ENCODE peak calls at places on chromosomes 7 and 10, in four cellular contexts. V is spleen, S is heart right ventricle, X is PC-3. Y is an unnamed sample. For H3K36me3, the result is how much of the 10 kb centered on the place peaks cover.

GRCh38 chr10:22435650-22436049 is 90.4 kb downstream of the SPAG6 start:
- DNase-seq in V (peak), X (peak), S (no peak), Y (no peak)

GRCh38 chr7:81297317-81297716 is 378.5 kb upstream of the SEMA3C start:
- DNase-seq in X (no peak), S (no peak), V (no peak), Y (no peak)

GRCh38 chr7:90701771-90702170 is 105.7 kb downstream of the CDK14 start:
- DNase-seq in X (no peak), V (no peak), S (no peak), Y (no peak)

GRCh38 chr10:110356628-110357245 is 52.0 kb upstream of the SMNDC1 start:
- DNase-seq in X (peak), V (peak), S (no peak), Y (peak)

GRCh38 chr10:44071479-44071878 is 313.4 kb downstream of the CXCL12 start:
- DNase-seq in X (no peak), S (no peak), V (no peak), Y (no peak)

GRCh38 chr7:103947026-103947655 is 42.3 kb downstream of the RELN start:
- DNase-seq in V (no peak), X (no peak), S (no peak), Y (no peak)

GRCh38 chr10:74244097-74244685 is 93.2 kb downstream of the ADK start:
- DNase-seq in V (no peak), S (no peak), X (peak), Y (no peak)

GRCh38 chr10:123044391-123044790 is 35.6 kb downstream of the ACADSB start:
- DNase-seq in S (no peak), X (peak), V (no peak), Y (no peak)

GRCh38 chr10:69278446-69278963 is at the start of gene HK1:
- DNase-seq in V (no peak), S (no peak), X (no peak), Y (no peak)

GRCh38 chr10:10942441-10942840 is 75.2 kb upstream of the CELF2 start:
- DNase-seq in X (no peak), S (no peak), V (no peak), Y (no peak)
- TF ChIP-seq CTCF in X (no peak), S (no peak), V (no peak), Y (no peak)

GRCh38 chr7:122136639-122137253 is 7.3 kb downstream of the AASS start:
- DNase-seq in S (no peak), V (no peak), X (no peak), Y (no peak)

GRCh38 chr7:122137291-122138077 is 6.6 kb downstream of the AASS start:
- DNase-seq in S (no peak), X (no peak), V (no peak), Y (no peak)

GRCh38 chr7:122143376-122143750 is 686 bp downstream of the AASS start:
- DNase-seq in V (peak), X (no peak), S (peak), Y (peak)

GRCh38 chr7:122143751-122144711 is at the start of gene AASS:
- DNase-seq in X (peak), S (peak), V (peak), Y (peak)

DNA sequence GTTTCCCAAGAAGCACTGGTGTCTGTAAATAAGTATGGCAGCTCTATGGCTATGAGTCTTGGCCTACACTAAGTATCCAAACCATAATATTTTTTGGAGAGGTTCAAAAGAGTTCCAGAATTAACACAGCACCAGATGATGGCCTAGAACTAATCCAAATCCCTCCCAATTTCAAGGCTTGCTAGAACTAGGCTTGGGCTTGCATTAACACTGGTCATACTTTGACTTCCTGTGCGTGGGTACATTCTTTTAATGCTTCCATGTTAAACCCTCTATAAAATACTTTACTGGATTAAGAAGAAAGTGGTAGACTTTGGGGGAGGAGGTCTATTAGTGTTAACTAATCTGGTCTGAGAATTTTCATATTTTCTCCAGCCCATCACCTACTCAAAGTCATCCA is 3.1 kb downstream of the AASS start:
- DNase-seq in V (no peak), X (no peak), S (no peak), Y (no peak)
- H3K4me3 ChIP-seq in V (no peak), X (no peak), S (no peak), Y (no peak)

GRCh38 chr10:11931038-11931437 is 107.9 kb downstream of the PROSER2 start:
- DNase-seq in V (no peak), S (no peak), X (no peak), Y (no peak)
- H3K36me3 ChIP-seq in V (half or more), S (half or more), X (under half), Y (under half)

GRCh38 chr10:7281429-7281828 is 129.4 kb downstream of the SFMBT2 start:
- DNase-seq in S (no peak), X (no peak), V (no peak), Y (no peak)
- TF ChIP-seq CTCF in S (no peak), X (no peak), V (no peak), Y (no peak)

GRCh38 chr7:98203964-98204605 is 7.2 kb upstream of the BHLHA15 start:
- DNase-seq in V (no peak), S (no peak), X (no peak), Y (no peak)

GRCh38 chr7:98205162-98205845 is 5.9 kb upstream of the BHLHA15 start:
- DNase-seq in V (peak), X (no peak), S (no peak), Y (no peak)

GRCh38 chr7:98204670-98205069 is 6.6 kb upstream of the BHLHA15 start:
- DNase-seq in X (no peak), S (no peak), V (peak), Y (no peak)

GRCh38 chr7:98202367-98203195 is 8.7 kb upstream of the BHLHA15 start:
- DNase-seq in V (peak), S (no peak), X (no peak), Y (peak)

GRCh38 chr7:98203261-98203963 is 7.8 kb upstream of the BHLHA15 start:
- DNase-seq in S (no peak), V (peak), X (no peak), Y (peak)
- H3K4me3 ChIP-seq in S (no peak), V (no peak), X (no peak), Y (peak)

GRCh38 chr7:128307066-128307465 is 36.6 kb downstream of the RBM28 start:
- DNase-seq in V (no peak), S (no peak), X (no peak), Y (no peak)
- H3K36me3 ChIP-seq in V (half or more), S (half or more), X (half or more), Y (under half)

DNA sequence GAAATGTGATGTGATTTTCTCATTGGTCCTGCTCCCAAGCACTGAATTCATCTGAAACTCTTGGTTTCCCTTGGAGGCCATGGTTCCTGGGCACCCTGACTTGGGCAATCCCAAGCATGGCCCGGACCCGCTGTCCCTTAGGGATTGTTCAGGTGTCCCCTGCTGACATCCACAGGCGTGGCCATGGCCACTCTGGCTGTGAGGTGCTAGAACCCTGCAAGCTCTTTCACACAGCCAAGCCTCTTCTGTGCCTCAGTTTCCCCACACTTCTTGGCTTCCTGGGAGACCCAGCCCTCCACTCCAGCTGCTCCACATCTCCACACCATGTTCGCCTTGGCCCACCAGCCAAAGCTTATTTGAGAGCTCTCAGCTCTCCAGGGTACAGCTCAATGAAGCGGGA is 12.0 kb upstream of the AZGP1 start:
- DNase-seq in X (no peak), V (peak), S (no peak), Y (no peak)
- TF ChIP-seq CTCF in X (no peak), V (no peak), S (no peak), Y (no peak)

GRCh38 chr10:71335173-71335572 is 16.1 kb downstream of the SLC29A3 start:
- DNase-seq in V (no peak), S (no peak), X (no peak), Y (no peak)

GRCh38 chr10:71334228-71334791 is 15.3 kb downstream of the SLC29A3 start:
- DNase-seq in X (peak), S (no peak), V (no peak), Y (no peak)

GRCh38 chr10:71337219-71337625 is 18.2 kb downstream of the SLC29A3 start:
- DNase-seq in S (no peak), V (no peak), X (no peak), Y (no peak)

GRCh38 chr10:71338728-71339495 is 19.9 kb downstream of the SLC29A3 start:
- DNase-seq in V (no peak), X (peak), S (no peak), Y (no peak)

GRCh38 chr10:71336632-71337031 is 17.6 kb downstream of the SLC29A3 start:
- DNase-seq in X (no peak), V (no peak), S (no peak), Y (no peak)
- H3K4me3 ChIP-seq in X (no peak), V (no peak), S (no peak), Y (no peak)

DNA sequence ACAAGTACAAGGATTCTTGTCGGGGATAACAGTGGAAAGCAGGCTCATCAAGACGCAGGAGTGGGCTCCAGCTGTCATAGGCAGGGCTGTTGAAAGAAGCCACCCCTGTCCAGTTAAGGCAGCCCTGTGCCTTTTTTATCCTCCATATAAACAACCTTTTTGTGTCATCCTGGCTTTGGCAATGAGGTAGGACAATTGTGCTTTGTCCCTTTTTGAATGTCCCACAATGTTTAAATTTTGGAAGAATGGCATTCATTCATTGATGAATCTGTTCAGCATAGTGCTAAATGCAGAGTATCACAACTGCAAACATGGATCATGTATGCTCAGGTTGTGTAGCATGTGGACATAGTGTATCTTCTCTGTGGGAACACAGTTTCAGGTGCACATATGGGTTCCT is 66.7 kb downstream of the UBE3C start:
- DNase-seq in S (no peak), V (no peak), X (no peak), Y (no peak)
- H3K36me3 ChIP-seq in S (half or more), V (half or more), X (under half), Y (under half)

Y was measured in GM06990.